ENCODE peak calls at places on chromosomes 13 and 19, in seven cellular contexts. N is fibroblast of villous mesenchyme, F is astrocyte of the cerebellum, J is A549, U is IMR-90, S is fibroblast of the aortic adventitia, L is body of pancreas. Z is an unnamed sample.

GRCh38 chr13:113981201-113981605 is 7.3 kb upstream of the C13orf46 start:
- DNase-seq in S (no peak), N (no peak), L (peak; percentile 79), F (peak; percentile 70), J (peak; percentile 59), U (no peak), Z (peak; percentile 88)

GRCh38 chr13:31756346-31756745 is 17.0 kb downstream of the RXFP2 start:
- DNase-seq in S (peak; percentile 90), J (no peak), L (no peak), F (no peak), U (peak; percentile 94), N (peak; percentile 74), Z (no peak)

GRCh38 chr13:27619711-27620376 is 485 bp downstream of the LNX2 start:
- DNase-seq in L (no peak), S (peak; percentile 32), J (peak; percentile 7), F (no peak), U (peak; percentile 21), N (peak; percentile 27), Z (no peak)

GRCh38 chr13:110921209-110921608 is 6.3 kb upstream of the ANKRD10 start:
- DNase-seq in L (no peak), S (no peak), F (no peak), N (no peak), J (no peak), U (no peak), Z (no peak)

GRCh38 chr13:111232191-111232590 is 88.3 kb upstream of the TEX29 start:
- DNase-seq in F (no peak), U (no peak), J (no peak), L (no peak), N (no peak), S (no peak), Z (no peak)

GRCh38 chr19:33638167-33639033 is 16.6 kb downstream of the CHST8 start:
- DNase-seq in L (no peak), J (no peak), F (no peak), S (no peak), N (no peak), U (no peak), Z (no peak)

GRCh38 chr19:18023596-18024212 is 15.7 kb downstream of the ARRDC2 start:
- DNase-seq in U (no peak), F (no peak), S (no peak), N (peak; percentile 48), J (no peak), L (peak; percentile 36), Z (no peak)

GRCh38 chr19:11284535-11284934 is 11.4 kb upstream of the TSPAN16 start:
- DNase-seq in U (no peak), S (no peak), N (no peak), L (no peak), F (no peak), J (no peak), Z (no peak)

GRCh38 chr13:98941118-98941517 is 36.7 kb downstream of the DOCK9 start:
- DNase-seq in S (no peak), F (no peak), N (no peak), L (no peak), U (no peak), J (no peak), Z (no peak)

GRCh38 chr13:100530645-100531044 is 57.9 kb downstream of the GGACT start:
- DNase-seq in L (no peak), J (no peak), F (no peak), S (no peak), U (peak; percentile 33), N (peak; percentile 69), Z (no peak)

GRCh38 chr19:7619671-7620441 is 9.5 kb downstream of the XAB2 start:
- DNase-seq in J (no peak), L (peak; percentile 66), F (no peak), N (no peak), S (no peak), U (no peak), Z (no peak)

GRCh38 chr13:111398715-111399299 is 78.4 kb downstream of the TEX29 start:
- DNase-seq in F (no peak), N (no peak), U (no peak), S (no peak), J (no peak), L (no peak), Z (no peak)

GRCh38 chr19:4369109-4369887 is 25.9 kb downstream of the MPND start:
- DNase-seq in L (no peak), S (peak; percentile 55), U (no peak), N (peak; percentile 41), J (no peak), F (no peak), Z (peak; percentile 83)

GRCh38 chr19:3250675-3251074 is 26.2 kb downstream of the CELF5 start:
- DNase-seq in L (peak; percentile 26), S (peak; percentile 15), N (peak; percentile 10), F (no peak), J (peak; percentile 48), U (no peak), Z (peak; percentile 24)

GRCh38 chr13:27171244-27171829 is at the start of gene USP12:
- DNase-seq in U (peak; percentile 22), S (no peak), N (peak; percentile 28), J (no peak), L (no peak), F (no peak), Z (no peak)

GRCh38 chr13:112725346-112726017 is 35.6 kb downstream of the ATP11A start:
- DNase-seq in N (no peak), L (no peak), J (peak; percentile 29), F (no peak), U (peak; percentile 62), S (no peak), Z (peak; percentile 47)

GRCh38 chr13:113814435-113814821 is 49.4 kb downstream of the GAS6 start:
- DNase-seq in L (no peak), F (peak; percentile 36), J (no peak), U (peak; percentile 34), N (peak; percentile 33), S (peak; percentile 57), Z (no peak)

GRCh38 chr19:39401549-39402416 is 4.9 kb upstream of the ZFP36 start:
- DNase-seq in L (no peak), N (peak; percentile 85), S (peak; percentile 77), J (peak; percentile 95), F (no peak), U (peak; percentile 89), Z (peak; percentile 98)

GRCh38 chr13:85616275-85616674 is 182.9 kb downstream of the SLITRK6 start:
- DNase-seq in L (no peak), F (no peak), U (peak; percentile 57), S (no peak), J (no peak), N (no peak), Z (peak; percentile 69)

GRCh38 chr19:39405930-39406655 is 554 bp upstream of the ZFP36 start:
- DNase-seq in S (no peak), F (no peak), J (no peak), L (no peak), N (no peak), U (no peak), Z (peak; percentile 65)

GRCh38 chr13:20676213-20676612 is 27.3 kb upstream of the IL17D start:
- DNase-seq in L (no peak), J (no peak), F (no peak), S (no peak), U (no peak), N (no peak), Z (no peak)

GRCh38 chr13:105177265-105177900 is 1358.1 kb downstream of the EFNB2 start:
- DNase-seq in J (no peak), U (no peak), N (peak; percentile 1), L (no peak), F (no peak), S (no peak), Z (no peak)

GRCh38 chr13:65889368-65889767 is 1340.8 kb downstream of the PCDH9 start:
- DNase-seq in U (peak; percentile 47), J (no peak), S (no peak), F (no peak), L (no peak), N (no peak), Z (no peak)

GRCh38 chr19:23799321-23799720 is 40.6 kb upstream of the ZNF681 start:
- DNase-seq in J (no peak), N (no peak), F (no peak), S (no peak), U (no peak), L (no peak), Z (no peak)

GRCh38 chr19:11078893-11079292 is 10.4 kb upstream of the LDLR start:
- DNase-seq in S (no peak), F (no peak), N (no peak), J (no peak), U (no peak), L (no peak), Z (no peak)

GRCh38 chr19:42132030-42132628 is at the start of gene POU2F2:
- DNase-seq in U (no peak), F (no peak), N (no peak), S (no peak), L (no peak), J (no peak), Z (peak; percentile 44)
- H3K4me3 ChIP-seq in U (peak within 1 kb of the TSS; percentile 30), F (peak within 1 kb of the TSS; percentile 28), N (peak within 1 kb of the TSS; percentile 40), S (peak within 1 kb of the TSS; percentile 48), L (no peak within 1 kb of the TSS), J (peak within 1 kb of the TSS; percentile 35), Z (peak within 1 kb of the TSS; percentile 35)

GRCh38 chr19:15101479-15102082 is 5.6 kb upstream of the SYDE1 start:
- DNase-seq in N (peak; percentile 52), U (peak; percentile 56), J (peak; percentile 48), S (peak; percentile 54), L (peak; percentile 38), F (peak; percentile 4), Z (peak; percentile 66)
- TF ChIP-seq CTCF in N (peak; percentile 82), U (peak; percentile 68), J (peak; percentile 33), S (peak; percentile 72), L (no peak), F (peak; percentile 77), Z (peak; percentile 69)

DNA sequence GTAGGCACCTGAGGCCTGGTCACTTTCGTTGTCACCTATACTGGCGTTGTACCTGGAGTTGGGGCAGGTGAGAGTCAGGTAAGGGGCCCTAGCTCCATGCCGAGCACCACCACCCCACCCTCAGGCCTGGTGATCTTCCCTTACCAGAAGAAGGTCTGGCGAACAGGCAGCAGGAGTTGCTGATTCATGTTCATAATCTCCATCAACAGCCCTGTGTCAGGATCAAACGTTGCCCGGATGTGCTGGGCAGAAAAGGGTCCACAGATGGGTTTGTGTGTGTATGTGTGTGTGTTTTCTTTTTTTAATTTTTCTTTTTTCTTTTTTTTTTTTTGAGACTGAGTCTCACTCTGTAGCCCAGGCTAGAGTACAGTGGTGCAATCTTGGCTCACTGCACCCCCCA is 14.3 kb downstream of the MAN2B1 start:
- DNase-seq in S (no peak), L (no peak), F (no peak), N (no peak), U (no peak), J (no peak), Z (no peak)
- H3K4me3 ChIP-seq in S (no peak overlapping the region), L (no peak overlapping the region), F (no peak overlapping the region), N (no peak overlapping the region), U (no peak overlapping the region), J (no peak overlapping the region), Z (no peak overlapping the region)

GRCh38 chr19:35512831-35513230 is 618 bp downstream of the DMKN start:
- DNase-seq in F (no peak), S (no peak), L (no peak), N (no peak), J (no peak), U (no peak), Z (no peak)

GRCh38 chr19:35516310-35516709 is 2.9 kb upstream of the DMKN start:
- DNase-seq in F (no peak), N (no peak), S (no peak), L (no peak), J (no peak), U (no peak), Z (no peak)

GRCh38 chr19:35513231-35513974 is at the start of gene DMKN:
- DNase-seq in S (peak; percentile 59), U (peak; percentile 58), N (peak; percentile 56), J (no peak), L (no peak), F (no peak), Z (peak; percentile 93)

GRCh38 chr19:35511337-35511736 is 2.1 kb downstream of the DMKN start:
- DNase-seq in J (no peak), U (no peak), N (no peak), L (no peak), F (no peak), S (no peak), Z (no peak)

GRCh38 chr19:35513975-35514809 is 743 bp upstream of the DMKN start:
- DNase-seq in N (peak; percentile 40), S (peak; percentile 49), L (no peak), U (no peak), J (no peak), F (no peak), Z (peak; percentile 48)
- TF ChIP-seq CTCF in N (no peak), S (no peak), L (no peak), U (no peak), J (no peak), F (no peak), Z (peak; percentile 40)